ENCODE peak calls at places on chromosomes 11 and 22, in eight cellular contexts. I is mesothelial cell of epicardium, A is OCI-LY7, K is HS-5, E is HT1080, Z is SJSA1, J is ACHN, V is D721Med. P is an unnamed sample.

GRCh38 chr11:69707156-69707555 is 3.3 kb upstream of the FGF19 start:
- DNase-seq in J (no peak), I (no peak), E (no peak), V (no peak), Z (peak), A (peak), K (no peak), P (no peak)

GRCh38 chr11:12664410-12664809 is 9.8 kb upstream of the TEAD1 start:
- DNase-seq in E (no peak), V (no peak), Z (no peak), A (no peak), I (no peak), J (no peak), K (no peak), P (no peak)

GRCh38 chr11:60761436-60762190 is 4.9 kb downstream of the MS4A15 start:
- DNase-seq in V (no peak), I (no peak), A (no peak), E (no peak), Z (no peak), J (no peak), K (no peak), P (peak)

GRCh38 chr11:60985991-60986915 is 14.8 kb downstream of the CD6 start:
- DNase-seq in K (peak), J (no peak), E (peak), V (no peak), A (peak), I (no peak), Z (no peak), P (peak)

GRCh38 chr11:68845351-68846002 is 3.8 kb upstream of the CPT1A start:
- DNase-seq in E (no peak), I (no peak), Z (no peak), J (no peak), V (no peak), K (no peak), A (no peak), P (no peak)

GRCh38 chr22:43994416-43994815 is 29.7 kb upstream of the PARVB start:
- DNase-seq in E (no peak), A (no peak), V (no peak), I (no peak), J (no peak), K (no peak), Z (no peak), P (no peak)

GRCh38 chr11:29913352-29913751 is 103.5 kb downstream of the KCNA4 start:
- DNase-seq in K (no peak), Z (no peak), J (no peak), I (no peak), E (peak), V (no peak), A (no peak), P (no peak)

GRCh38 chr11:6862961-6863360 is at the start of gene OR10A2:
- DNase-seq in I (no peak), V (no peak), Z (no peak), K (no peak), J (no peak), A (no peak), E (no peak), P (peak)